ENCODE peak calls at places on chromosomes 7 and 10, in four cellular contexts. K is dorsolateral prefrontal cortex, D is aorta, E is lower lobe of right lung. J is an unnamed sample.

GRCh38 chr10:101217450-101218281 is 11.6 kb downstream of the LBX1 start:
- DNase-seq in E (no peak), K (no peak), D (no peak), J (no peak)

GRCh38 chr7:78499966-78500365 is 701.4 kb downstream of the PHTF2 start:
- DNase-seq in D (no peak), K (no peak), E (no peak), J (no peak)

GRCh38 chr7:107446531-107446930 is 23.3 kb upstream of the GPR22 start:
- DNase-seq in E (no peak), D (no peak), K (no peak), J (no peak)

GRCh38 chr10:20879136-20879535 is 18.0 kb downstream of the NEBL start:
- DNase-seq in E (no peak), D (no peak), K (no peak), J (no peak)

GRCh38 chr7:143354965-143355364 is 7.5 kb downstream of the FAM131B start:
- DNase-seq in E (no peak), K (no peak), D (no peak), J (no peak)

GRCh38 chr10:95758351-95759025 is 2.5 kb downstream of the ENTPD1 start:
- DNase-seq in D (no peak), E (no peak), K (no peak), J (no peak)

GRCh38 chr10:97686301-97686961 is 610 bp downstream of the AVPI1 start:
- DNase-seq in K (no peak), E (no peak), D (no peak), J (no peak)

GRCh38 chr10:127017406-127018297 is 112.4 kb downstream of the DOCK1 start:
- DNase-seq in D (no peak), K (no peak), E (no peak), J (no peak)

GRCh38 chr7:139842414-139843210 is 13.5 kb downstream of the TBXAS1 start:
- DNase-seq in E (no peak), D (no peak), K (no peak), J (no peak)

GRCh38 chr7:89837515-89837914 is 316.8 kb upstream of the STEAP1 start:
- DNase-seq in E (no peak), D (no peak), K (peak; percentile 4), J (no peak)

GRCh38 chr7:2886900-2887299 is 42.8 kb upstream of the GNA12 start:
- DNase-seq in K (no peak), D (no peak), E (no peak), J (no peak)

GRCh38 chr7:51055039-51055840 is 261.4 kb downstream of the COBL start:
- DNase-seq in D (no peak), E (no peak), K (no peak), J (no peak)

GRCh38 chr10:129926066-129927055 is 37.7 kb downstream of the EBF3 start:
- DNase-seq in K (no peak), D (peak; percentile 59), E (no peak), J (no peak)

GRCh38 chr7:129501760-129502707 is at the start of gene SMKR1:
- DNase-seq in E (peak; percentile 91), K (peak; percentile 68), D (peak; percentile 87), J (peak; percentile 11)

GRCh38 chr7:11573128-11573527 is 258.9 kb downstream of the THSD7A start:
- DNase-seq in E (no peak), D (no peak), K (no peak), J (no peak)

GRCh38 chr10:77926566-77927342 is at the start of gene DLG5:
- DNase-seq in E (peak; percentile 74), D (peak; percentile 91), K (peak; percentile 63), J (peak; percentile 56)

GRCh38 chr7:105853931-105854419 is 22.4 kb downstream of the ATXN7L1 start:
- DNase-seq in D (no peak), K (peak; percentile 19), E (no peak), J (no peak)

GRCh38 chr10:24444337-24444736 is 235.4 kb downstream of the KIAA1217 start:
- DNase-seq in K (no peak), D (no peak), E (no peak), J (no peak)

GRCh38 chr7:35313575-35313974 is 59.7 kb upstream of the TBX20 start:
- DNase-seq in E (no peak), D (no peak), K (no peak), J (no peak)

GRCh38 chr7:7210475-7211237 is 28.3 kb downstream of the C1GALT1 start:
- DNase-seq in E (no peak), D (no peak), K (no peak), J (no peak)

GRCh38 chr7:2709553-2710165 is 21.7 kb downstream of the AMZ1 start:
- DNase-seq in K (peak; percentile 61), D (peak; percentile 88), E (peak; percentile 84), J (peak; percentile 68)

GRCh38 chr10:86688398-86688921 is 20.1 kb downstream of the LDB3 start:
- DNase-seq in E (peak; percentile 61), K (peak; percentile 48), D (no peak), J (no peak)

GRCh38 chr10:59688921-59689351 is 20.7 kb downstream of the SLC16A9 start:
- DNase-seq in D (no peak), E (no peak), K (no peak), J (no peak)

GRCh38 chr7:33798671-33799325 is 106.5 kb upstream of the BMPER start:
- DNase-seq in D (no peak), E (no peak), K (no peak), J (no peak)

GRCh38 chr10:80252296-80252887 is 37.1 kb downstream of the MAT1A start:
- DNase-seq in E (no peak), K (no peak), D (no peak), J (no peak)

GRCh38 chr10:10831085-10831484 is 186.6 kb upstream of the CELF2 start:
- DNase-seq in K (no peak), D (peak; percentile 84), E (peak; percentile 72), J (no peak)

GRCh38 chr10:77164616-77165311 is 472.8 kb downstream of the KCNMA1 start:
- DNase-seq in K (no peak), E (no peak), D (no peak), J (no peak)

GRCh38 chr10:104387130-104387888 is 33.7 kb downstream of the CFAP58 start:
- DNase-seq in E (no peak), D (no peak), K (no peak), J (no peak)

GRCh38 chr10:15857001-15857608 is 3.2 kb downstream of the MINDY3 start:
- DNase-seq in D (no peak), E (no peak), K (no peak), J (no peak)
- H3K27ac ChIP-seq in D (no peak overlapping the region), E (no peak overlapping the region), K (no peak overlapping the region), J (no peak overlapping the region)

GRCh38 chr7:40859965-40860543 is 725.2 kb downstream of the SUGCT start:
- DNase-seq in E (no peak), K (no peak), D (no peak), J (no peak)

GRCh38 chr7:40859076-40859475 is 724.3 kb downstream of the SUGCT start:
- DNase-seq in K (no peak), D (no peak), E (no peak), J (no peak)
- H3K27ac ChIP-seq in K (no peak overlapping the region), D (no peak overlapping the region), E (no peak overlapping the region), J (no peak overlapping the region)

GRCh38 chr7:831596-832291 is 532 bp upstream of the SUN1 start:
- DNase-seq in D (no peak), E (no peak), K (no peak), J (no peak)

GRCh38 chr7:826230-826905 is 5.9 kb upstream of the SUN1 start:
- DNase-seq in K (no peak), D (no peak), E (no peak), J (no peak)

GRCh38 chr7:832292-832967 is at the start of gene SUN1:
- DNase-seq in D (no peak), K (no peak), E (no peak), J (no peak)

GRCh38 chr7:830069-830468 is 2.2 kb upstream of the SUN1 start:
- DNase-seq in K (no peak), D (no peak), E (no peak), J (no peak)

DNA sequence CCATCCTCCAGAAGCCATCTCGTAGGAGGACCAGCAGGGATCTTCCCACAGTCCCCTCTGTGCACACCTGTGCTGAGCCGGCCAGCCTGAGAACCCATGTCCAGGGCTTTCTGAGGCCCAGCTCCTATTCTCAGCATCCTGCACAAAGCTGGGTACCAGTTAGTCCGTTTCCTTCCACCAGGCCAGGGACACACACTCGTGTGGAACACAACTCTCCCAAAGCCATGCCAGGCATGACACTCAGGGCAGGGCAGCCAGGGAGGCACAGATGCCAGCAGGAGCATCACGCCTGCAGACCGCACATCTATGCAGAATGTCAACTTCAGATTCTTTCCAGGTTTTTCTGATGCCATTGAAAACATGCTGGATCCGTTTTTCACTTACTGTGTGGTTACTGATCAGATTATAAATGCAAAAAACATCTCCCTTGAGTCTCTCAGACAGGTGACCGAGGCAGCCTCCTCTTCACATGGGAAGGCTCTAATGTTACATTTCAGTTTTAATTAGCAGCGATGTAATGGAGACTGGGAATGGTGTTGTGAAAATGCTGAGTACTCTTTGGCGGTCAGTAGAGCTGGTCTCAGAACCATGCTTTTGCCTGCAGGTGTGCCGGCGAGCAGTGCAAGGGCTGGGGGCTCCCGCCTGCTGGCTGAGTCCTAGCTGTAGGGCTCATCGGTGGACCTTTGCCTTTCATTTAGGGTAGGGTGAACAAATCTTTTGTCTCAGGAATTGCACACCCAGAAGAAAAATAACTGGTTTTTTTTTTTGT is 3.3 kb upstream of the SUN1 start:
- DNase-seq in E (no peak), D (no peak), K (no peak), J (no peak)
- H3K27ac ChIP-seq in E (no peak overlapping the region), D (no peak overlapping the region), K (no peak overlapping the region), J (no peak overlapping the region)

DNA sequence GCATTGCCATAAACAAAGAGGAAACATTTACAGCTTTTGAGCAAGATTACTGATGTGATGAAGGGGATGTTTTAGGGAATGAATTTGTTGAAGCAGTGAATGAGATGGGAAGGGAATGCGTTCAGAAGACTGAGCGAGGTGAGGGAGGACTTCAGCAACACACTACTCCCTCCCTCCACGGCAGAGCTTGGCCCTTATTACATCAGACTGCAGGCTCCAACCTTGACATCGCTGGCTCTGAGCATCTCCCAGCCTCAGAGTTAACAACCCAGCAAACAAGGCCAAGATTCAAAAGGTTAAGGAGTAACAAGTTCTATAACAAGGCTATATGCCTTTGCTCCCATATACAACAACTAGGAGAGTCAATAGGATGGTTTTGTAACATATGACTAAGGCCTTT is 164.4 kb downstream of the ELMO1 start:
- DNase-seq in K (no peak), D (no peak), E (no peak), J (no peak)
- H3K27ac ChIP-seq in K (peak overlapping the region; percentile 99), D (no peak overlapping the region), E (peak overlapping the region; percentile 49), J (peak overlapping the region; percentile 94)

J was measured in substantia nigra.